ENCODE peak calls at places on chromosomes 2 and 18, in seven cellular contexts. V is astrocyte, P is PC-9, G is hepatocyte, J is mammary epithelial cell, X is MM.1S, I is neural progenitor cell. S is an unnamed sample.

GRCh38 chr18:43312891-43313290 is 35.6 kb upstream of the SYT4 start:
- DNase-seq in V (peak; percentile 25), P (no peak), G (no peak), J (peak; percentile 41), X (no peak), I (no peak), S (no peak)

GRCh38 chr18:47263197-47263827 is 11.9 kb upstream of the SKOR2 start:
- DNase-seq in V (no peak), P (no peak), G (no peak), J (no peak), X (no peak), I (peak; percentile 83), S (no peak)

GRCh38 chr2:241150660-241151530 is 628 bp downstream of the PPP1R7 start:
- DNase-seq in V (no peak), P (no peak), G (no peak), J (no peak), X (peak; percentile 7), I (peak; percentile 13), S (no peak)

GRCh38 chr2:233430091-233430490 is 75.8 kb downstream of the DGKD start:
- DNase-seq in V (peak; percentile 20), P (peak; percentile 99), G (no peak), J (peak; percentile 51), X (no peak), I (no peak), S (peak; percentile 7)

GRCh38 chr2:100427627-100428258 is 10.3 kb upstream of the CHST10 start:
- DNase-seq in V (peak; percentile 12), P (no peak), G (peak; percentile 71), J (peak; percentile 35), X (no peak), I (peak; percentile 44), S (no peak)

GRCh38 chr2:166867874-166868514 is 20.3 kb upstream of the XIRP2 start:
- DNase-seq in V (no peak), P (no peak), G (no peak), J (no peak), X (no peak), I (peak; percentile 32), S (no peak)

GRCh38 chr2:83686863-83687262 is 772.2 kb downstream of the SUCLG1 start:
- DNase-seq in V (no peak), P (no peak), G (no peak), J (no peak), X (no peak), I (no peak), S (no peak)

GRCh38 chr2:202278944-202279343 is 13.4 kb downstream of the NOP58 start:
- DNase-seq in V (peak; percentile 55), P (peak; percentile 44), G (peak; percentile 59), J (peak; percentile 41), X (no peak), I (peak; percentile 32), S (no peak)

GRCh38 chr2:46332686-46333281 is 35.6 kb downstream of the EPAS1 start:
- DNase-seq in V (no peak), P (no peak), G (no peak), J (peak; percentile 99), X (no peak), I (no peak), S (peak; percentile 87)

GRCh38 chr2:119694994-119695521 is 16.1 kb downstream of the TMEM177 start:
- DNase-seq in V (peak; percentile 83), P (no peak), G (no peak), J (peak; percentile 24), X (no peak), I (no peak), S (no peak)

GRCh38 chr18:25169701-25170100 is 182.3 kb downstream of the ZNF521 start:
- DNase-seq in V (peak; percentile 15), P (no peak), G (no peak), J (no peak), X (no peak), I (no peak), S (no peak)

GRCh38 chr2:689877-690510 is 12.8 kb upstream of the TMEM18 start:
- DNase-seq in V (no peak), P (no peak), G (no peak), J (no peak), X (peak; percentile 30), I (no peak), S (no peak)

GRCh38 chr2:135093192-135093591 is 41.1 kb downstream of the RAB3GAP1 start:
- DNase-seq in V (no peak), P (no peak), G (no peak), J (no peak), X (no peak), I (no peak), S (no peak)

GRCh38 chr18:60385693-60386092 is 13.1 kb upstream of the MC4R start:
- DNase-seq in V (no peak), P (no peak), G (no peak), J (no peak), X (no peak), I (no peak), S (no peak)

GRCh38 chr18:22293417-22293816 is 124.0 kb downstream of the GATA6 start:
- DNase-seq in V (peak; percentile 64), P (no peak), G (no peak), J (no peak), X (no peak), I (no peak), S (no peak)

GRCh38 chr2:117982376-117983033 is 31.4 kb downstream of the CCDC93 start:
- DNase-seq in V (no peak), P (no peak), G (no peak), J (no peak), X (no peak), I (peak; percentile 32), S (no peak)

GRCh38 chr18:5463390-5463789 is 80.4 kb downstream of the EPB41L3 start:
- DNase-seq in V (peak; percentile 49), P (no peak), G (peak; percentile 71), J (no peak), X (no peak), I (no peak), S (no peak)

GRCh38 chr2:42098571-42099430 is 51.0 kb downstream of the PKDCC start:
- DNase-seq in V (no peak), P (no peak), G (no peak), J (no peak), X (no peak), I (no peak), S (no peak)

GRCh38 chr2:196520610-196521009 is 118.9 kb upstream of the CCDC150 start:
- DNase-seq in V (no peak), P (no peak), G (no peak), J (no peak), X (no peak), I (no peak), S (no peak)

GRCh38 chr2:112201706-112202430 is 53.0 kb downstream of the ZC3H8 start:
- DNase-seq in V (no peak), P (no peak), G (no peak), J (no peak), X (no peak), I (no peak), S (no peak)

GRCh38 chr18:23640023-23640422 is 22.7 kb downstream of the ANKRD29 start:
- DNase-seq in V (no peak), P (no peak), G (peak; percentile 37), J (no peak), X (no peak), I (no peak), S (no peak)

GRCh38 chr2:160225722-160226121 is 25.6 kb upstream of the ITGB6 start:
- DNase-seq in V (no peak), P (peak; percentile 89), G (no peak), J (peak; percentile 96), X (no peak), I (no peak), S (no peak)

GRCh38 chr2:14634885-14635871 is 2.7 kb downstream of the LRATD1 start:
- DNase-seq in V (peak; percentile 60), P (peak; percentile 65), G (peak; percentile 75), J (peak; percentile 89), X (no peak), I (peak; percentile 67), S (peak; percentile 44)

GRCh38 chr18:50162486-50163304 is 32.3 kb downstream of the MYO5B start:
- DNase-seq in V (peak; percentile 21), P (peak; percentile 98), G (no peak), J (peak; percentile 57), X (no peak), I (no peak), S (no peak)

GRCh38 chr18:56402872-56403516 is 235.4 kb downstream of the TXNL1 start:
- DNase-seq in V (peak; percentile 89), P (peak; percentile 71), G (no peak), J (peak; percentile 79), X (no peak), I (no peak), S (no peak)

GRCh38 chr2:28868611-28869010 is 1.5 kb downstream of the TRMT61B start:
- DNase-seq in V (no peak), P (no peak), G (no peak), J (no peak), X (no peak), I (peak; percentile 34), S (no peak)

GRCh38 chr2:230949966-230950832 is 25.2 kb upstream of the GPR55 start:
- DNase-seq in V (no peak), P (no peak), G (no peak), J (no peak), X (no peak), I (no peak), S (no peak)

GRCh38 chr2:97699765-97700444 is 13.5 kb upstream of the ZAP70 start:
- DNase-seq in V (peak; percentile 28), P (no peak), G (peak; percentile 74), J (peak; percentile 58), X (peak; percentile 62), I (peak; percentile 79), S (no peak)

GRCh38 chr2:73203055-73203681 is 794 bp downstream of the NOTO start:
- DNase-seq in V (no peak), P (no peak), G (peak; percentile 38), J (no peak), X (no peak), I (peak; percentile 34), S (no peak)

GRCh38 chr2:102061962-102062795 is 70.4 kb downstream of the IL1R2 start:
- DNase-seq in V (peak; percentile 89), P (no peak), G (no peak), J (no peak), X (no peak), I (no peak), S (no peak)

GRCh38 chr2:60554649-60555065 is 1.2 kb upstream of the BCL11A start:
- DNase-seq in V (no peak), P (no peak), G (peak; percentile 48), J (no peak), X (no peak), I (peak; percentile 75), S (no peak)
- H3K4me1 ChIP-seq in V (peaks cover 15% of the 10 kb centered on the region), P (peaks cover 12% of the 10 kb centered on the region), G (peaks cover 21% of the 10 kb centered on the region), J (peaks cover 26% of the 10 kb centered on the region), X (peaks cover 5% of the 10 kb centered on the region), I (peaks cover 39% of the 10 kb centered on the region), S (peaks cover 17% of the 10 kb centered on the region)

GRCh38 chr2:156322103-156322671 is 10.3 kb downstream of the NR4A2 start:
- DNase-seq in V (no peak), P (no peak), G (no peak), J (no peak), X (no peak), I (no peak), S (no peak)
- TF ChIP-seq EZH2 in V (no peak), P (no peak), G (no peak), J (no peak), X (no peak), I (peak; percentile 56), S (peak; percentile 56)

GRCh38 chr2:54048117-54048785 is 67.2 kb upstream of the ACYP2 start:
- DNase-seq in V (no peak), P (no peak), G (no peak), J (peak; percentile 42), X (no peak), I (no peak), S (no peak)
- TF ChIP-seq CTCF in V (no peak), P (no peak), G (no peak), J (peak; percentile 17), X (peak; percentile 3), I (no peak), S (peak; percentile 12)

GRCh38 chr18:61957801-61958516 is 65.2 kb upstream of the RNF152 start:
- DNase-seq in V (peak; percentile 23), P (no peak), G (no peak), J (no peak), X (no peak), I (no peak), S (no peak)
- H3K4me1 ChIP-seq in V (peaks cover 13% of the 10 kb centered on the region), P (no peaks in the 10 kb centered on the region), G (peaks cover 11% of the 10 kb centered on the region), J (peaks cover 15% of the 10 kb centered on the region), X (no peaks in the 10 kb centered on the region), I (peaks cover 4% of the 10 kb centered on the region), S (peaks cover 9% of the 10 kb centered on the region)